ENCODE peak calls at places on chromosome 2, in eight cellular contexts. P, T, J, Y, A, O, R and S are unnamed samples.

GRCh38 chr2:99974275-99974674 is 168.1 kb downstream of the AFF3 start:
- DNase-seq in A (no peak), O (peak; percentile 22), Y (no peak), J (no peak), T (no peak), P (no peak), R (no peak), S (no peak)

GRCh38 chr2:198465970-198466369 is 661.6 kb downstream of the PLCL1 start:
- DNase-seq in J (no peak), Y (no peak), O (no peak), R (no peak), P (no peak), A (no peak), T (no peak), S (no peak)

GRCh38 chr2:146634256-146635068 is 1210.4 kb upstream of the ACVR2A start:
- DNase-seq in A (no peak), O (peak; percentile 80), P (no peak), Y (no peak), J (no peak), T (no peak), R (no peak), S (no peak)

GRCh38 chr2:239253705-239254104 is 147.1 kb downstream of the HDAC4 start:
- DNase-seq in T (no peak), R (no peak), A (no peak), Y (no peak), P (no peak), O (no peak), J (no peak), S (no peak)

GRCh38 chr2:74228772-74229171 is 30.4 kb downstream of the MTHFD2 start:
- DNase-seq in J (no peak), Y (no peak), R (no peak), T (no peak), A (no peak), O (no peak), P (no peak), S (no peak)

GRCh38 chr2:127574656-127575055 is 39.2 kb downstream of the MYO7B start:
- DNase-seq in O (no peak), R (no peak), P (no peak), T (no peak), Y (no peak), A (no peak), J (no peak), S (no peak)

GRCh38 chr2:171268230-171268629 is 107.5 kb upstream of the TLK1 start:
- DNase-seq in A (no peak), O (no peak), R (no peak), Y (no peak), J (no peak), P (no peak), T (no peak), S (no peak)

GRCh38 chr2:221614274-221614673 is 42.2 kb upstream of the EPHA4 start:
- DNase-seq in R (no peak), A (no peak), P (no peak), J (no peak), O (no peak), T (no peak), Y (no peak), S (no peak)

GRCh38 chr2:65465124-65465523 is 32.7 kb upstream of the SPRED2 start:
- DNase-seq in J (no peak), R (no peak), T (no peak), Y (no peak), P (no peak), O (no peak), A (no peak), S (no peak)

GRCh38 chr2:181178823-181179412 is 198.5 kb downstream of the UBE2E3 start:
- DNase-seq in J (no peak), T (peak; percentile 24), R (no peak), P (no peak), Y (peak; percentile 43), O (no peak), A (no peak), S (no peak)

GRCh38 chr2:225765845-225766244 is 366.3 kb downstream of the NYAP2 start:
- DNase-seq in P (no peak), T (no peak), O (peak; percentile 8), J (no peak), Y (no peak), R (no peak), A (no peak), S (no peak)

GRCh38 chr2:145617906-145618305 is 1098.0 kb upstream of the ZEB2 start:
- DNase-seq in T (no peak), J (no peak), Y (no peak), P (no peak), R (no peak), A (no peak), O (peak; percentile 67), S (no peak)

GRCh38 chr2:157839162-157839801 is 36.8 kb downstream of the ACVR1 start:
- DNase-seq in O (peak; percentile 85), T (peak; percentile 87), P (peak; percentile 89), A (no peak), J (no peak), R (no peak), Y (peak; percentile 26), S (peak; percentile 43)

GRCh38 chr2:143504397-143504796 is 375.2 kb downstream of the ARHGAP15 start:
- DNase-seq in A (no peak), P (no peak), R (no peak), T (no peak), O (no peak), J (no peak), Y (no peak), S (no peak)

GRCh38 chr2:2836343-2837070 is 505.4 kb upstream of the MYT1L start:
- DNase-seq in P (no peak), A (no peak), J (no peak), O (no peak), T (no peak), Y (no peak), R (no peak), S (no peak)